ENCODE peak calls at places on chromosomes 5 and 9, in four cellular contexts. K is mucosa of descending colon, B is SW 1271, N is GM13977. C is an unnamed sample.

GRCh38 chr9:35571113-35571512 is 33.9 kb upstream of the TESK1 start:
- DNase-seq in K (no peak), B (no peak), N (no peak), C (no peak)

GRCh38 chr9:108812388-108812787 is 43.4 kb downstream of the ACTL7B start:
- DNase-seq in K (no peak), B (no peak), N (no peak), C (no peak)

GRCh38 chr5:123811771-123812170 is 299.8 kb downstream of the CSNK1G3 start:
- DNase-seq in K (no peak), B (no peak), N (no peak), C (no peak)

GRCh38 chr9:106872641-106873040 is 9.7 kb downstream of the ZNF462 start:
- DNase-seq in K (no peak), B (no peak), N (no peak), C (no peak)

GRCh38 chr5:15786884-15787283 is 286.9 kb downstream of the FBXL7 start:
- DNase-seq in K (no peak), B (no peak), N (no peak), C (no peak)

GRCh38 chr5:138339086-138339456 is 1.0 kb downstream of the FAM53C start:
- DNase-seq in K (no peak), B (no peak), N (peak), C (no peak)

GRCh38 chr9:126420643-126421564 is 94.3 kb downstream of the MVB12B start:
- DNase-seq in K (no peak), B (no peak), N (no peak), C (no peak)

GRCh38 chr9:935348-935965 is 41.0 kb upstream of the DMRT3 start:
- DNase-seq in K (peak), B (no peak), N (no peak), C (no peak)

GRCh38 chr9:72173080-72173479 is 23.8 kb downstream of the GDA start:
- DNase-seq in K (no peak), B (no peak), N (no peak), C (no peak)

GRCh38 chr5:108726446-108727091 is 21.1 kb upstream of the FER start:
- DNase-seq in K (no peak), B (no peak), N (no peak), C (no peak)

GRCh38 chr5:139660916-139661814 is 13.0 kb downstream of the CXXC5 start:
- DNase-seq in K (peak), B (peak), N (peak), C (peak)

GRCh38 chr9:107487521-107488399 is 1.8 kb downstream of the KLF4 start:
- DNase-seq in K (peak), B (no peak), N (peak), C (peak)

GRCh38 chr9:97991818-97992217 is 8.7 kb downstream of the ANP32B start:
- DNase-seq in K (no peak), B (no peak), N (no peak), C (no peak)

GRCh38 chr9:73441890-73442818 is 290.5 kb downstream of the ANXA1 start:
- DNase-seq in K (no peak), B (no peak), N (no peak), C (no peak)

GRCh38 chr5:175895701-175896102 is 24.3 kb downstream of the CPLX2 start:
- DNase-seq in K (peak), B (no peak), N (peak), C (peak)

GRCh38 chr5:77168187-77168883 is 42.1 kb upstream of the PDE8B start:
- DNase-seq in K (no peak), B (no peak), N (no peak), C (no peak)

GRCh38 chr5:112240011-112240410 is 179.1 kb downstream of the EPB41L4A start:
- DNase-seq in K (no peak), B (peak), N (no peak), C (no peak)

GRCh38 chr9:133333011-133333410 is 3.0 kb downstream of the SURF6 start:
- DNase-seq in K (no peak), B (no peak), N (no peak), C (no peak)

GRCh38 chr9:79583957-79584654 is 12.3 kb downstream of the TLE4 start:
- DNase-seq in K (peak), B (no peak), N (no peak), C (no peak)

GRCh38 chr5:171337207-171337562 is 28.1 kb downstream of the TLX3 start:
- DNase-seq in K (no peak), B (no peak), N (no peak), C (no peak)

GRCh38 chr5:149404746-149405549 is 25.9 kb upstream of the IL17B start:
- DNase-seq in K (no peak), B (no peak), N (no peak), C (no peak)

GRCh38 chr5:32908646-32909045 is 197.5 kb downstream of the NPR3 start:
- DNase-seq in K (no peak), B (no peak), N (no peak), C (no peak)

GRCh38 chr5:118224546-118224945 is 763.8 kb downstream of the DTWD2 start:
- DNase-seq in K (no peak), B (no peak), N (no peak), C (no peak)

GRCh38 chr5:32024751-32025150 is 149.4 kb downstream of the GOLPH3 start:
- DNase-seq in K (no peak), B (no peak), N (no peak), C (no peak)

GRCh38 chr5:170266570-170267379 is 30.8 kb downstream of the LCP2 start:
- DNase-seq in K (no peak), B (no peak), N (no peak), C (no peak)

GRCh38 chr9:114098021-114098659 is 952 bp downstream of the KIF12 start:
- DNase-seq in K (peak), B (no peak), N (peak), C (no peak)

GRCh38 chr5:164345853-164346252 is 840.4 kb downstream of the MAT2B start:
- DNase-seq in K (no peak), B (no peak), N (no peak), C (no peak)

GRCh38 chr9:129006328-129007034 is 21.6 kb downstream of the SH3GLB2 start:
- DNase-seq in K (peak), B (peak), N (peak), C (peak)

GRCh38 chr5:1550287-1551076 is 26.7 kb upstream of the LPCAT1 start:
- DNase-seq in K (no peak), B (no peak), N (no peak), C (no peak)

GRCh38 chr5:75623846-75624245 is 12.6 kb downstream of the ANKDD1B start:
- DNase-seq in K (no peak), B (no peak), N (no peak), C (no peak)

GRCh38 chr9:21684831-21685362 is 117.5 kb upstream of the MTAP start:
- DNase-seq in K (no peak), B (peak), N (no peak), C (no peak)

C was measured in GM13976.